ENCODE peak calls at places on chromosomes 7 and 10, in nine cellular contexts. One of them, this sample, is unnamed.
A peak's percentile ranks its signal among the peaks of the same experiment; 100 is the strongest.

GRCh38 chr7:55171157-55171556 is 152.3 kb downstream of the EGFR start:
- DNase-seq in activated T-cell treated with anti-CD3 and anti-CD28 coated beads, Interleukin-2, amount 50 U/mL, for 72 hours: no peak
- DNase-seq in stimulated activated CD8-positive, alpha-beta memory T cell treated with anti-CD3 and anti-CD28 coated beads, Interleukin-15, amount 100 ng/mL, for 24 hours: no peak
- DNase-seq in H54: no peak
- DNase-seq in KG1: no peak
- DNase-seq in coronary artery: no peak
- DNase-seq in activated CD8-positive, alpha-beta T cell treated with anti-CD3 and anti-CD28 coated beads, Interleukin-2, amount 10 ng/mL, durations not matched to agents 7 days and 5 days: no peak
- DNase-seq in kidney glomerular epithelial cell: no peak
- DNase-seq in NCI-H2081: no peak
- DNase-seq in this sample: no peak

GRCh38 chr10:77403761-77404160 is 233.8 kb downstream of the KCNMA1 start:
- DNase-seq in coronary artery: no peak
- DNase-seq in KG1: no peak
- DNase-seq in stimulated activated CD8-positive, alpha-beta memory T cell treated with anti-CD3 and anti-CD28 coated beads, Interleukin-15, amount 100 ng/mL, for 24 hours: no peak
- DNase-seq in NCI-H2081: no peak
- DNase-seq in kidney glomerular epithelial cell: no peak
- DNase-seq in activated T-cell treated with anti-CD3 and anti-CD28 coated beads, Interleukin-2, amount 50 U/mL, for 72 hours: no peak
- DNase-seq in H54: no peak
- DNase-seq in activated CD8-positive, alpha-beta T cell treated with anti-CD3 and anti-CD28 coated beads, Interleukin-2, amount 10 ng/mL, durations not matched to agents 7 days and 5 days: no peak
- DNase-seq in this sample: no peak

GRCh38 chr7:43199761-43200160 is 87.3 kb downstream of the HECW1 start:
- DNase-seq in activated CD8-positive, alpha-beta T cell treated with anti-CD3 and anti-CD28 coated beads, Interleukin-2, amount 10 ng/mL, durations not matched to agents 7 days and 5 days: no peak
- DNase-seq in coronary artery: no peak
- DNase-seq in kidney glomerular epithelial cell: no peak
- DNase-seq in KG1: no peak
- DNase-seq in stimulated activated CD8-positive, alpha-beta memory T cell treated with anti-CD3 and anti-CD28 coated beads, Interleukin-15, amount 100 ng/mL, for 24 hours: no peak
- DNase-seq in activated T-cell treated with anti-CD3 and anti-CD28 coated beads, Interleukin-2, amount 50 U/mL, for 72 hours: no peak
- DNase-seq in H54: no peak
- DNase-seq in NCI-H2081: no peak
- DNase-seq in this sample: peak; percentile 57

GRCh38 chr7:7976677-7977076 is 8.1 kb downstream of the GLCCI1 start:
- DNase-seq in coronary artery: no peak
- DNase-seq in H54: no peak
- DNase-seq in kidney glomerular epithelial cell: no peak
- DNase-seq in stimulated activated CD8-positive, alpha-beta memory T cell treated with anti-CD3 and anti-CD28 coated beads, Interleukin-15, amount 100 ng/mL, for 24 hours: no peak
- DNase-seq in KG1: no peak
- DNase-seq in activated CD8-positive, alpha-beta T cell treated with anti-CD3 and anti-CD28 coated beads, Interleukin-2, amount 10 ng/mL, durations not matched to agents 7 days and 5 days: no peak
- DNase-seq in activated T-cell treated with anti-CD3 and anti-CD28 coated beads, Interleukin-2, amount 50 U/mL, for 72 hours: no peak
- DNase-seq in NCI-H2081: no peak
- DNase-seq in this sample: no peak

GRCh38 chr7:155380986-155381851 is 76.7 kb upstream of the EN2 start:
- DNase-seq in KG1: no peak
- DNase-seq in coronary artery: no peak
- DNase-seq in activated T-cell treated with anti-CD3 and anti-CD28 coated beads, Interleukin-2, amount 50 U/mL, for 72 hours: no peak
- DNase-seq in stimulated activated CD8-positive, alpha-beta memory T cell treated with anti-CD3 and anti-CD28 coated beads, Interleukin-15, amount 100 ng/mL, for 24 hours: no peak
- DNase-seq in NCI-H2081: no peak
- DNase-seq in H54: no peak
- DNase-seq in kidney glomerular epithelial cell: no peak
- DNase-seq in activated CD8-positive, alpha-beta T cell treated with anti-CD3 and anti-CD28 coated beads, Interleukin-2, amount 10 ng/mL, durations not matched to agents 7 days and 5 days: no peak
- DNase-seq in this sample: no peak

GRCh38 chr10:16644146-16644545 is 122.5 kb upstream of the C1QL3 start:
- DNase-seq in activated CD8-positive, alpha-beta T cell treated with anti-CD3 and anti-CD28 coated beads, Interleukin-2, amount 10 ng/mL, durations not matched to agents 7 days and 5 days: no peak
- DNase-seq in activated T-cell treated with anti-CD3 and anti-CD28 coated beads, Interleukin-2, amount 50 U/mL, for 72 hours: no peak
- DNase-seq in coronary artery: no peak
- DNase-seq in NCI-H2081: no peak
- DNase-seq in stimulated activated CD8-positive, alpha-beta memory T cell treated with anti-CD3 and anti-CD28 coated beads, Interleukin-15, amount 100 ng/mL, for 24 hours: no peak
- DNase-seq in H54: peak; percentile 25
- DNase-seq in KG1: no peak
- DNase-seq in kidney glomerular epithelial cell: no peak
- DNase-seq in this sample: peak; percentile 59

GRCh38 chr7:135917721-135918120 is 59.4 kb downstream of the MTPN start:
- DNase-seq in coronary artery: no peak
- DNase-seq in NCI-H2081: no peak
- DNase-seq in activated T-cell treated with anti-CD3 and anti-CD28 coated beads, Interleukin-2, amount 50 U/mL, for 72 hours: no peak
- DNase-seq in activated CD8-positive, alpha-beta T cell treated with anti-CD3 and anti-CD28 coated beads, Interleukin-2, amount 10 ng/mL, durations not matched to agents 7 days and 5 days: no peak
- DNase-seq in H54: no peak
- DNase-seq in kidney glomerular epithelial cell: no peak
- DNase-seq in stimulated activated CD8-positive, alpha-beta memory T cell treated with anti-CD3 and anti-CD28 coated beads, Interleukin-15, amount 100 ng/mL, for 24 hours: no peak
- DNase-seq in KG1: no peak
- DNase-seq in this sample: no peak

GRCh38 chr10:36801660-36802059 is 323.7 kb upstream of the ANKRD30A start:
- DNase-seq in activated T-cell treated with anti-CD3 and anti-CD28 coated beads, Interleukin-2, amount 50 U/mL, for 72 hours: no peak
- DNase-seq in KG1: no peak
- DNase-seq in kidney glomerular epithelial cell: no peak
- DNase-seq in H54: no peak
- DNase-seq in NCI-H2081: no peak
- DNase-seq in activated CD8-positive, alpha-beta T cell treated with anti-CD3 and anti-CD28 coated beads, Interleukin-2, amount 10 ng/mL, durations not matched to agents 7 days and 5 days: no peak
- DNase-seq in stimulated activated CD8-positive, alpha-beta memory T cell treated with anti-CD3 and anti-CD28 coated beads, Interleukin-15, amount 100 ng/mL, for 24 hours: no peak
- DNase-seq in coronary artery: no peak
- DNase-seq in this sample: no peak

GRCh38 chr7:122935620-122936019 is 49.4 kb upstream of the CADPS2 start:
- DNase-seq in coronary artery: no peak
- DNase-seq in activated T-cell treated with anti-CD3 and anti-CD28 coated beads, Interleukin-2, amount 50 U/mL, for 72 hours: no peak
- DNase-seq in NCI-H2081: no peak
- DNase-seq in KG1: no peak
- DNase-seq in stimulated activated CD8-positive, alpha-beta memory T cell treated with anti-CD3 and anti-CD28 coated beads, Interleukin-15, amount 100 ng/mL, for 24 hours: no peak
- DNase-seq in kidney glomerular epithelial cell: no peak
- DNase-seq in activated CD8-positive, alpha-beta T cell treated with anti-CD3 and anti-CD28 coated beads, Interleukin-2, amount 10 ng/mL, durations not matched to agents 7 days and 5 days: no peak
- DNase-seq in H54: no peak
- DNase-seq in this sample: no peak

GRCh38 chr7:25953859-25954258 is 198.1 kb upstream of the NFE2L3 start:
- DNase-seq in activated CD8-positive, alpha-beta T cell treated with anti-CD3 and anti-CD28 coated beads, Interleukin-2, amount 10 ng/mL, durations not matched to agents 7 days and 5 days: no peak
- DNase-seq in NCI-H2081: no peak
- DNase-seq in coronary artery: no peak
- DNase-seq in KG1: no peak
- DNase-seq in stimulated activated CD8-positive, alpha-beta memory T cell treated with anti-CD3 and anti-CD28 coated beads, Interleukin-15, amount 100 ng/mL, for 24 hours: no peak
- DNase-seq in H54: no peak
- DNase-seq in kidney glomerular epithelial cell: no peak
- DNase-seq in activated T-cell treated with anti-CD3 and anti-CD28 coated beads, Interleukin-2, amount 50 U/mL, for 72 hours: no peak
- DNase-seq in this sample: no peak

GRCh38 chr7:86937499-86937898 is 122.0 kb downstream of the ELAPOR2 start:
- DNase-seq in kidney glomerular epithelial cell: no peak
- DNase-seq in stimulated activated CD8-positive, alpha-beta memory T cell treated with anti-CD3 and anti-CD28 coated beads, Interleukin-15, amount 100 ng/mL, for 24 hours: no peak
- DNase-seq in coronary artery: no peak
- DNase-seq in activated CD8-positive, alpha-beta T cell treated with anti-CD3 and anti-CD28 coated beads, Interleukin-2, amount 10 ng/mL, durations not matched to agents 7 days and 5 days: no peak
- DNase-seq in NCI-H2081: no peak
- DNase-seq in activated T-cell treated with anti-CD3 and anti-CD28 coated beads, Interleukin-2, amount 50 U/mL, for 72 hours: no peak
- DNase-seq in H54: no peak
- DNase-seq in KG1: no peak
- DNase-seq in this sample: peak; percentile 19

GRCh38 chr7:27119412-27119911 is 11.1 kb downstream of the HOXA4 start:
- DNase-seq in kidney glomerular epithelial cell: no peak
- DNase-seq in KG1: no peak
- DNase-seq in NCI-H2081: no peak
- DNase-seq in activated CD8-positive, alpha-beta T cell treated with anti-CD3 and anti-CD28 coated beads, Interleukin-2, amount 10 ng/mL, durations not matched to agents 7 days and 5 days: no peak
- DNase-seq in coronary artery: no peak
- DNase-seq in stimulated activated CD8-positive, alpha-beta memory T cell treated with anti-CD3 and anti-CD28 coated beads, Interleukin-15, amount 100 ng/mL, for 24 hours: no peak
- DNase-seq in H54: no peak
- DNase-seq in activated T-cell treated with anti-CD3 and anti-CD28 coated beads, Interleukin-2, amount 50 U/mL, for 72 hours: no peak
- DNase-seq in this sample: no peak

GRCh38 chr10:3372284-3372683 is 199.7 kb upstream of the PITRM1 start:
- DNase-seq in stimulated activated CD8-positive, alpha-beta memory T cell treated with anti-CD3 and anti-CD28 coated beads, Interleukin-15, amount 100 ng/mL, for 24 hours: no peak
- DNase-seq in kidney glomerular epithelial cell: no peak
- DNase-seq in KG1: no peak
- DNase-seq in activated T-cell treated with anti-CD3 and anti-CD28 coated beads, Interleukin-2, amount 50 U/mL, for 72 hours: no peak
- DNase-seq in coronary artery: no peak
- DNase-seq in H54: no peak
- DNase-seq in activated CD8-positive, alpha-beta T cell treated with anti-CD3 and anti-CD28 coated beads, Interleukin-2, amount 10 ng/mL, durations not matched to agents 7 days and 5 days: no peak
- DNase-seq in NCI-H2081: no peak
- DNase-seq in this sample: peak; percentile 74

GRCh38 chr10:65342226-65342625 is 1583.6 kb upstream of the LRRTM3 start:
- DNase-seq in KG1: no peak
- DNase-seq in H54: no peak
- DNase-seq in stimulated activated CD8-positive, alpha-beta memory T cell treated with anti-CD3 and anti-CD28 coated beads, Interleukin-15, amount 100 ng/mL, for 24 hours: no peak
- DNase-seq in coronary artery: no peak
- DNase-seq in NCI-H2081: no peak
- DNase-seq in kidney glomerular epithelial cell: no peak
- DNase-seq in activated T-cell treated with anti-CD3 and anti-CD28 coated beads, Interleukin-2, amount 50 U/mL, for 72 hours: no peak
- DNase-seq in activated CD8-positive, alpha-beta T cell treated with anti-CD3 and anti-CD28 coated beads, Interleukin-2, amount 10 ng/mL, durations not matched to agents 7 days and 5 days: no peak
- DNase-seq in this sample: no peak

GRCh38 chr7:132387596-132387995 is 188.7 kb downstream of the PLXNA4 start:
- DNase-seq in coronary artery: no peak
- DNase-seq in stimulated activated CD8-positive, alpha-beta memory T cell treated with anti-CD3 and anti-CD28 coated beads, Interleukin-15, amount 100 ng/mL, for 24 hours: no peak
- DNase-seq in kidney glomerular epithelial cell: no peak
- DNase-seq in activated T-cell treated with anti-CD3 and anti-CD28 coated beads, Interleukin-2, amount 50 U/mL, for 72 hours: no peak
- DNase-seq in NCI-H2081: no peak
- DNase-seq in activated CD8-positive, alpha-beta T cell treated with anti-CD3 and anti-CD28 coated beads, Interleukin-2, amount 10 ng/mL, durations not matched to agents 7 days and 5 days: no peak
- DNase-seq in H54: no peak
- DNase-seq in KG1: no peak
- DNase-seq in this sample: no peak

GRCh38 chr7:135575296-135575695 is 17.6 kb downstream of the NUP205 start:
- DNase-seq in coronary artery: no peak
- DNase-seq in NCI-H2081: no peak
- DNase-seq in stimulated activated CD8-positive, alpha-beta memory T cell treated with anti-CD3 and anti-CD28 coated beads, Interleukin-15, amount 100 ng/mL, for 24 hours: no peak
- DNase-seq in activated CD8-positive, alpha-beta T cell treated with anti-CD3 and anti-CD28 coated beads, Interleukin-2, amount 10 ng/mL, durations not matched to agents 7 days and 5 days: no peak
- DNase-seq in KG1: no peak
- DNase-seq in H54: no peak
- DNase-seq in activated T-cell treated with anti-CD3 and anti-CD28 coated beads, Interleukin-2, amount 50 U/mL, for 72 hours: no peak
- DNase-seq in kidney glomerular epithelial cell: no peak
- DNase-seq in this sample: no peak

GRCh38 chr10:96501985-96502384 is 11.7 kb downstream of the TLL2 start:
- DNase-seq in stimulated activated CD8-positive, alpha-beta memory T cell treated with anti-CD3 and anti-CD28 coated beads, Interleukin-15, amount 100 ng/mL, for 24 hours: no peak
- DNase-seq in KG1: no peak
- DNase-seq in NCI-H2081: no peak
- DNase-seq in coronary artery: no peak
- DNase-seq in activated T-cell treated with anti-CD3 and anti-CD28 coated beads, Interleukin-2, amount 50 U/mL, for 72 hours: no peak
- DNase-seq in activated CD8-positive, alpha-beta T cell treated with anti-CD3 and anti-CD28 coated beads, Interleukin-2, amount 10 ng/mL, durations not matched to agents 7 days and 5 days: no peak
- DNase-seq in kidney glomerular epithelial cell: peak; percentile 87
- DNase-seq in H54: no peak
- DNase-seq in this sample: no peak

GRCh38 chr7:24971333-24972165 is 8.4 kb downstream of the OSBPL3 start:
- DNase-seq in H54: peak; percentile 89
- DNase-seq in NCI-H2081: no peak
- DNase-seq in stimulated activated CD8-positive, alpha-beta memory T cell treated with anti-CD3 and anti-CD28 coated beads, Interleukin-15, amount 100 ng/mL, for 24 hours: no peak
- DNase-seq in KG1: no peak
- DNase-seq in activated CD8-positive, alpha-beta T cell treated with anti-CD3 and anti-CD28 coated beads, Interleukin-2, amount 10 ng/mL, durations not matched to agents 7 days and 5 days: no peak
- DNase-seq in kidney glomerular epithelial cell: peak; percentile 44
- DNase-seq in activated T-cell treated with anti-CD3 and anti-CD28 coated beads, Interleukin-2, amount 50 U/mL, for 72 hours: peak; percentile 24
- DNase-seq in coronary artery: no peak
- DNase-seq in this sample: peak; percentile 92

GRCh38 chr10:25382029-25382810 is 207.4 kb downstream of the GPR158 start:
- DNase-seq in coronary artery: no peak
- DNase-seq in activated T-cell treated with anti-CD3 and anti-CD28 coated beads, Interleukin-2, amount 50 U/mL, for 72 hours: no peak
- DNase-seq in kidney glomerular epithelial cell: no peak
- DNase-seq in KG1: no peak
- DNase-seq in H54: no peak
- DNase-seq in stimulated activated CD8-positive, alpha-beta memory T cell treated with anti-CD3 and anti-CD28 coated beads, Interleukin-15, amount 100 ng/mL, for 24 hours: no peak
- DNase-seq in activated CD8-positive, alpha-beta T cell treated with anti-CD3 and anti-CD28 coated beads, Interleukin-2, amount 10 ng/mL, durations not matched to agents 7 days and 5 days: no peak
- DNase-seq in NCI-H2081: no peak
- DNase-seq in this sample: no peak

GRCh38 chr7:123343611-123344010 is 143.8 kb upstream of the SLC13A1 start:
- DNase-seq in kidney glomerular epithelial cell: no peak
- DNase-seq in KG1: no peak
- DNase-seq in H54: no peak
- DNase-seq in activated T-cell treated with anti-CD3 and anti-CD28 coated beads, Interleukin-2, amount 50 U/mL, for 72 hours: no peak
- DNase-seq in NCI-H2081: no peak
- DNase-seq in stimulated activated CD8-positive, alpha-beta memory T cell treated with anti-CD3 and anti-CD28 coated beads, Interleukin-15, amount 100 ng/mL, for 24 hours: no peak
- DNase-seq in coronary artery: no peak
- DNase-seq in activated CD8-positive, alpha-beta T cell treated with anti-CD3 and anti-CD28 coated beads, Interleukin-2, amount 10 ng/mL, durations not matched to agents 7 days and 5 days: no peak
- DNase-seq in this sample: no peak

GRCh38 chr10:82942572-82943091 is 1067.6 kb downstream of the NRG3 start:
- DNase-seq in activated T-cell treated with anti-CD3 and anti-CD28 coated beads, Interleukin-2, amount 50 U/mL, for 72 hours: no peak
- DNase-seq in coronary artery: no peak
- DNase-seq in H54: no peak
- DNase-seq in kidney glomerular epithelial cell: no peak
- DNase-seq in stimulated activated CD8-positive, alpha-beta memory T cell treated with anti-CD3 and anti-CD28 coated beads, Interleukin-15, amount 100 ng/mL, for 24 hours: no peak
- DNase-seq in NCI-H2081: no peak
- DNase-seq in activated CD8-positive, alpha-beta T cell treated with anti-CD3 and anti-CD28 coated beads, Interleukin-2, amount 10 ng/mL, durations not matched to agents 7 days and 5 days: no peak
- DNase-seq in KG1: no peak
- DNase-seq in this sample: peak; percentile 56

GRCh38 chr7:117143580-117143979 is 179.3 kb downstream of the WNT2 start:
- DNase-seq in stimulated activated CD8-positive, alpha-beta memory T cell treated with anti-CD3 and anti-CD28 coated beads, Interleukin-15, amount 100 ng/mL, for 24 hours: no peak
- DNase-seq in H54: no peak
- DNase-seq in kidney glomerular epithelial cell: no peak
- DNase-seq in activated CD8-positive, alpha-beta T cell treated with anti-CD3 and anti-CD28 coated beads, Interleukin-2, amount 10 ng/mL, durations not matched to agents 7 days and 5 days: no peak
- DNase-seq in activated T-cell treated with anti-CD3 and anti-CD28 coated beads, Interleukin-2, amount 50 U/mL, for 72 hours: no peak
- DNase-seq in KG1: no peak
- DNase-seq in coronary artery: no peak
- DNase-seq in NCI-H2081: no peak
- DNase-seq in this sample: peak; percentile 30

GRCh38 chr7:149774237-149775175 is 1.1 kb upstream of the ZNF467 start:
- DNase-seq in NCI-H2081: no peak
- DNase-seq in kidney glomerular epithelial cell: no peak
- DNase-seq in activated CD8-positive, alpha-beta T cell treated with anti-CD3 and anti-CD28 coated beads, Interleukin-2, amount 10 ng/mL, durations not matched to agents 7 days and 5 days: no peak
- DNase-seq in stimulated activated CD8-positive, alpha-beta memory T cell treated with anti-CD3 and anti-CD28 coated beads, Interleukin-15, amount 100 ng/mL, for 24 hours: no peak
- DNase-seq in KG1: no peak
- DNase-seq in H54: no peak
- DNase-seq in coronary artery: no peak
- DNase-seq in activated T-cell treated with anti-CD3 and anti-CD28 coated beads, Interleukin-2, amount 50 U/mL, for 72 hours: no peak
- DNase-seq in this sample: no peak

GRCh38 chr7:140754506-140754905 is 58.0 kb downstream of the NDUFB2 start:
- DNase-seq in NCI-H2081: no peak
- DNase-seq in KG1: no peak
- DNase-seq in stimulated activated CD8-positive, alpha-beta memory T cell treated with anti-CD3 and anti-CD28 coated beads, Interleukin-15, amount 100 ng/mL, for 24 hours: no peak
- DNase-seq in coronary artery: no peak
- DNase-seq in activated T-cell treated with anti-CD3 and anti-CD28 coated beads, Interleukin-2, amount 50 U/mL, for 72 hours: no peak
- DNase-seq in kidney glomerular epithelial cell: no peak
- DNase-seq in H54: no peak
- DNase-seq in activated CD8-positive, alpha-beta T cell treated with anti-CD3 and anti-CD28 coated beads, Interleukin-2, amount 10 ng/mL, durations not matched to agents 7 days and 5 days: no peak
- DNase-seq in this sample: no peak

This sample was measured in EH.